ENCODE peak calls at places on chromosomes 2 and 18, in eight cellular contexts. One of them, this sample, is unnamed.

GRCh38 chr2:25822190-25823117 is 55.8 kb downstream of the ASXL2 start:
- DNase-seq in thoracic aorta: no peak
- DNase-seq in body of pancreas: peak
- DNase-seq in neuronal stem cell: no peak
- DNase-seq in GM23338: peak
- DNase-seq in A549: peak
- DNase-seq in tibial nerve: no peak
- DNase-seq in psoas muscle: peak
- DNase-seq in this sample: no peak

GRCh38 chr2:219058541-219059374 is 2.0 kb downstream of the IHH start:
- DNase-seq in neuronal stem cell: no peak
- DNase-seq in tibial nerve: no peak
- DNase-seq in thoracic aorta: no peak
- DNase-seq in psoas muscle: peak
- DNase-seq in body of pancreas: peak
- DNase-seq in A549: no peak
- DNase-seq in GM23338: peak
- DNase-seq in this sample: no peak

GRCh38 chr2:100853909-100854810 is 34.2 kb downstream of the NPAS2 start:
- DNase-seq in GM23338: no peak
- DNase-seq in tibial nerve: no peak
- DNase-seq in thoracic aorta: no peak
- DNase-seq in neuronal stem cell: no peak
- DNase-seq in body of pancreas: no peak
- DNase-seq in psoas muscle: no peak
- DNase-seq in A549: peak
- DNase-seq in this sample: no peak

GRCh38 chr2:67145851-67146250 is 251.3 kb upstream of the ETAA1 start:
- DNase-seq in body of pancreas: no peak
- DNase-seq in GM23338: no peak
- DNase-seq in thoracic aorta: no peak
- DNase-seq in A549: no peak
- DNase-seq in tibial nerve: no peak
- DNase-seq in psoas muscle: no peak
- DNase-seq in neuronal stem cell: no peak
- DNase-seq in this sample: no peak

GRCh38 chr2:195330513-195330956 is 326.5 kb upstream of the SLC39A10 start:
- DNase-seq in body of pancreas: no peak
- DNase-seq in GM23338: no peak
- DNase-seq in psoas muscle: no peak
- DNase-seq in neuronal stem cell: no peak
- DNase-seq in A549: no peak
- DNase-seq in thoracic aorta: no peak
- DNase-seq in tibial nerve: no peak
- DNase-seq in this sample: no peak

GRCh38 chr2:240322231-240322955 is 113.1 kb upstream of the GPC1 start:
- DNase-seq in A549: no peak
- DNase-seq in neuronal stem cell: no peak
- DNase-seq in tibial nerve: no peak
- DNase-seq in body of pancreas: no peak
- DNase-seq in psoas muscle: peak
- DNase-seq in thoracic aorta: no peak
- DNase-seq in GM23338: no peak
- DNase-seq in this sample: no peak

GRCh38 chr2:127067620-127068350 is 39.2 kb downstream of the BIN1 start:
- DNase-seq in thoracic aorta: no peak
- DNase-seq in body of pancreas: peak
- DNase-seq in GM23338: peak
- DNase-seq in tibial nerve: peak
- DNase-seq in psoas muscle: peak
- DNase-seq in neuronal stem cell: peak
- DNase-seq in A549: peak
- DNase-seq in this sample: no peak

GRCh38 chr2:2244508-2244907 is 86.6 kb downstream of the MYT1L start:
- DNase-seq in tibial nerve: no peak
- DNase-seq in body of pancreas: no peak
- DNase-seq in A549: no peak
- DNase-seq in psoas muscle: no peak
- DNase-seq in thoracic aorta: no peak
- DNase-seq in GM23338: no peak
- DNase-seq in neuronal stem cell: no peak
- DNase-seq in this sample: no peak

GRCh38 chr2:168528016-168528415 is 71.9 kb downstream of the CERS6 start:
- DNase-seq in GM23338: no peak
- DNase-seq in A549: no peak
- DNase-seq in psoas muscle: no peak
- DNase-seq in thoracic aorta: no peak
- DNase-seq in body of pancreas: no peak
- DNase-seq in tibial nerve: no peak
- DNase-seq in neuronal stem cell: no peak
- DNase-seq in this sample: no peak

GRCh38 chr2:67082813-67083212 is 314.3 kb upstream of the ETAA1 start:
- DNase-seq in A549: no peak
- DNase-seq in tibial nerve: no peak
- DNase-seq in neuronal stem cell: no peak
- DNase-seq in thoracic aorta: no peak
- DNase-seq in GM23338: no peak
- DNase-seq in body of pancreas: no peak
- DNase-seq in psoas muscle: no peak
- DNase-seq in this sample: no peak

GRCh38 chr2:88481937-88482336 is 29.4 kb upstream of the FOXI3 start:
- DNase-seq in thoracic aorta: no peak
- DNase-seq in tibial nerve: no peak
- DNase-seq in psoas muscle: no peak
- DNase-seq in neuronal stem cell: no peak
- DNase-seq in GM23338: peak
- DNase-seq in body of pancreas: no peak
- DNase-seq in A549: peak
- DNase-seq in this sample: peak

GRCh38 chr2:178280261-178280852 is 86.0 kb downstream of the OSBPL6 start:
- DNase-seq in psoas muscle: no peak
- DNase-seq in A549: peak
- DNase-seq in tibial nerve: no peak
- DNase-seq in GM23338: peak
- DNase-seq in thoracic aorta: peak
- DNase-seq in body of pancreas: peak
- DNase-seq in neuronal stem cell: no peak
- DNase-seq in this sample: peak

GRCh38 chr18:62881509-62882016 is 166.2 kb downstream of the PHLPP1 start:
- DNase-seq in psoas muscle: no peak
- DNase-seq in A549: peak
- DNase-seq in thoracic aorta: no peak
- DNase-seq in body of pancreas: no peak
- DNase-seq in tibial nerve: no peak
- DNase-seq in neuronal stem cell: no peak
- DNase-seq in GM23338: no peak
- DNase-seq in this sample: no peak

GRCh38 chr18:13823707-13824395 is at the start of gene MC5R:
- DNase-seq in body of pancreas: peak
- DNase-seq in psoas muscle: peak
- DNase-seq in A549: peak
- DNase-seq in GM23338: peak
- DNase-seq in tibial nerve: peak
- DNase-seq in neuronal stem cell: peak
- DNase-seq in thoracic aorta: no peak
- DNase-seq in this sample: no peak

GRCh38 chr2:66915237-66915636 is 480.3 kb downstream of the MEIS1 start:
- DNase-seq in A549: no peak
- DNase-seq in body of pancreas: no peak
- DNase-seq in tibial nerve: no peak
- DNase-seq in neuronal stem cell: no peak
- DNase-seq in psoas muscle: no peak
- DNase-seq in thoracic aorta: no peak
- DNase-seq in GM23338: no peak
- DNase-seq in this sample: no peak

GRCh38 chr2:55112229-55113016 is 62.2 kb upstream of the RTN4 start:
- DNase-seq in tibial nerve: peak
- DNase-seq in neuronal stem cell: no peak
- DNase-seq in psoas muscle: peak
- DNase-seq in A549: no peak
- DNase-seq in thoracic aorta: no peak
- DNase-seq in GM23338: no peak
- DNase-seq in body of pancreas: peak
- DNase-seq in this sample: no peak

GRCh38 chr2:217749009-217749408 is 253.8 kb downstream of the TNS1 start:
- DNase-seq in neuronal stem cell: no peak
- DNase-seq in body of pancreas: no peak
- DNase-seq in tibial nerve: no peak
- DNase-seq in A549: no peak
- DNase-seq in psoas muscle: no peak
- DNase-seq in thoracic aorta: no peak
- DNase-seq in GM23338: no peak
- DNase-seq in this sample: no peak

GRCh38 chr2:180231015-180231414 is 223.9 kb upstream of the CWC22 start:
- DNase-seq in body of pancreas: no peak
- DNase-seq in A549: no peak
- DNase-seq in tibial nerve: no peak
- DNase-seq in neuronal stem cell: peak
- DNase-seq in thoracic aorta: no peak
- DNase-seq in psoas muscle: no peak
- DNase-seq in GM23338: no peak
- DNase-seq in this sample: no peak

DNA sequence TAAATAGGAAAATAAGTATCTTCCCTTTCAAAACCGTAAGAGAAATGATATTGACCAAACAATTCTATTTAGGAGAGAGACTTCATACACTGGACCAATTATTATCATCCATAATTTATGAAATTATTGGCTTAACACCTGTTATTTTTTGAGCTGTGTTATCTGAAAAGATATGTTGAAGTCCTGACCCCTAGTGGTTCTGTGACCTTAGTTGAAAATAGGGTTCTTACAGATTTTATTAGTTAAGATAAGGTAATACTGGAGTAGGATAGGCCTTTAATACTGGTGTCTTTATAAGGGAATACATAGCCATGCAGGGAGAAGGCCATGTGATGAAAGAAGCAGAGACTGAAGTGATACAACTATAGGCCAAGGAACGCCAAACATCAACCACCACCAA is 659.6 kb downstream of the DCC start:
- DNase-seq in tibial nerve: no peak
- DNase-seq in neuronal stem cell: no peak
- DNase-seq in body of pancreas: no peak
- DNase-seq in GM23338: peak
- DNase-seq in A549: no peak
- DNase-seq in psoas muscle: no peak
- DNase-seq in thoracic aorta: no peak
- DNase-seq in this sample: no peak
- H3K27ac ChIP-seq in tibial nerve: no peak
- H3K27ac ChIP-seq in neuronal stem cell: no peak
- H3K27ac ChIP-seq in body of pancreas: no peak
- H3K27ac ChIP-seq in GM23338: no peak
- H3K27ac ChIP-seq in A549: no peak
- H3K27ac ChIP-seq in psoas muscle: no peak
- H3K27ac ChIP-seq in thoracic aorta: no peak
- H3K27ac ChIP-seq in this sample: no peak

GRCh38 chr18:35501369-35501768 is 3.6 kb upstream of the INO80C start:
- DNase-seq in body of pancreas: no peak
- DNase-seq in tibial nerve: no peak
- DNase-seq in thoracic aorta: no peak
- DNase-seq in A549: no peak
- DNase-seq in GM23338: no peak
- DNase-seq in neuronal stem cell: no peak
- DNase-seq in psoas muscle: no peak
- DNase-seq in this sample: no peak
- H3K27ac ChIP-seq in body of pancreas: no peak
- H3K27ac ChIP-seq in tibial nerve: no peak
- H3K27ac ChIP-seq in thoracic aorta: no peak
- H3K27ac ChIP-seq in A549: no peak
- H3K27ac ChIP-seq in GM23338: no peak
- H3K27ac ChIP-seq in neuronal stem cell: no peak
- H3K27ac ChIP-seq in psoas muscle: no peak
- H3K27ac ChIP-seq in this sample: no peak

GRCh38 chr2:15705839-15706386 is 114.2 kb downstream of the DDX1 start:
- DNase-seq in body of pancreas: no peak
- DNase-seq in thoracic aorta: no peak
- DNase-seq in psoas muscle: no peak
- DNase-seq in tibial nerve: no peak
- DNase-seq in A549: no peak
- DNase-seq in neuronal stem cell: no peak
- DNase-seq in GM23338: no peak
- DNase-seq in this sample: no peak

GRCh38 chr2:15703365-15703869 is 111.7 kb downstream of the DDX1 start:
- DNase-seq in psoas muscle: no peak
- DNase-seq in neuronal stem cell: no peak
- DNase-seq in thoracic aorta: no peak
- DNase-seq in GM23338: no peak
- DNase-seq in tibial nerve: no peak
- DNase-seq in A549: no peak
- DNase-seq in body of pancreas: no peak
- DNase-seq in this sample: no peak

GRCh38 chr2:15705310-15705709 is 113.6 kb downstream of the DDX1 start:
- DNase-seq in psoas muscle: no peak
- DNase-seq in tibial nerve: no peak
- DNase-seq in thoracic aorta: no peak
- DNase-seq in body of pancreas: no peak
- DNase-seq in GM23338: no peak
- DNase-seq in A549: no peak
- DNase-seq in neuronal stem cell: no peak
- DNase-seq in this sample: no peak

GRCh38 chr2:15704788-15705115 is 113.1 kb downstream of the DDX1 start:
- DNase-seq in neuronal stem cell: no peak
- DNase-seq in A549: no peak
- DNase-seq in tibial nerve: no peak
- DNase-seq in psoas muscle: no peak
- DNase-seq in body of pancreas: no peak
- DNase-seq in thoracic aorta: no peak
- DNase-seq in GM23338: no peak
- DNase-seq in this sample: no peak

DNA sequence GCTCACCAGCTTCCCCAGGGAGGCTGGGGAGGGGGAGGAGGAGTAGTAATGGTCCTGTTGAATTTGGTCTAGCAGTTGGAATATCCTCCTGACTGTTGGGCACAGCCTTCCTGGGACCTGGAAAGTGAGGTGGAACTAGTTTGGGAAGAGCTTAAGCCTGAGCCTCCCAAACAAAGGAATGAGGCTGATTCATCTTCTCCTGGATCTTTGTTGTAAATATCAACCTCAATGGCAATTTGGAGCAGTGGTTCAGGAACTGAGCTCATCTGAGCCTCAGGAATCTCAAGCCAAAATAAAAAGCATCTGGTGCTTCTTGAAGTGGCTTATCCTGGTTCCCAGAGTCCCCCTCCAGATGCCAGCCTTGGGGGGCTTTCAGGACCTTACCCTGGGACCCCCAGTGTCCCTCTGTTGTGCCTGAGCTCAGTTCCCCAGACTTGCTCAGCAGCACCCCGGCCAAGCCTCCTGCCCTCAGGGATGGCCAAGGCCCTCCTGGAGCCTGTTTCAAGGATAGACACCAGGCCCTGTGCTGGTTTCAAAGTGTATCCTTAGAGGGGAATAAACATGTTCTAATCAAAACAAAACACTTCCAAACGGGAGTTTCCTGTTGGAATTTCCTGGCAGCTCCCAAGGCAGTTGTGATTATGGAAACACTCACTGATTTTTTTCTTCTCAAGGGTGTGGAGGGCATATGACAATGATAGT is 112.6 kb downstream of the DDX1 start:
- DNase-seq in GM23338: no peak
- DNase-seq in psoas muscle: no peak
- DNase-seq in A549: no peak
- DNase-seq in tibial nerve: no peak
- DNase-seq in neuronal stem cell: no peak
- DNase-seq in body of pancreas: no peak
- DNase-seq in thoracic aorta: no peak
- DNase-seq in this sample: no peak
- H3K27ac ChIP-seq in GM23338: no peak
- H3K27ac ChIP-seq in psoas muscle: peak
- H3K27ac ChIP-seq in A549: no peak
- H3K27ac ChIP-seq in tibial nerve: no peak
- H3K27ac ChIP-seq in neuronal stem cell: no peak
- H3K27ac ChIP-seq in body of pancreas: peak
- H3K27ac ChIP-seq in thoracic aorta: no peak
- H3K27ac ChIP-seq in this sample: no peak

GRCh38 chr2:98829586-98830270 is 98.8 kb upstream of the MGAT4A start:
- DNase-seq in tibial nerve: no peak
- DNase-seq in neuronal stem cell: no peak
- DNase-seq in GM23338: no peak
- DNase-seq in A549: no peak
- DNase-seq in body of pancreas: no peak
- DNase-seq in psoas muscle: no peak
- DNase-seq in thoracic aorta: no peak
- DNase-seq in this sample: no peak
- H3K27ac ChIP-seq in tibial nerve: no peak
- H3K27ac ChIP-seq in neuronal stem cell: no peak
- H3K27ac ChIP-seq in GM23338: no peak
- H3K27ac ChIP-seq in A549: no peak
- H3K27ac ChIP-seq in body of pancreas: no peak
- H3K27ac ChIP-seq in psoas muscle: no peak
- H3K27ac ChIP-seq in thoracic aorta: no peak
- H3K27ac ChIP-seq in this sample: no peak